ENCODE peak calls at places on chromosomes 3 and 15, in five cellular contexts. One of them, this sample, is unnamed. For H3K4me1, the result is how much of the 10 kb centered on the place peaks cover.

GRCh38 chr3:23019596-23020300 is 183.4 kb upstream of the UBE2E2 start:
- DNase-seq in CD4-positive, CD25-positive, alpha-beta regulatory T cell: no peak
- DNase-seq in heart left ventricle: no peak
- DNase-seq in Panc1: no peak
- DNase-seq in endodermal cell: no peak
- DNase-seq in this sample: no peak

GRCh38 chr15:40597024-40597423 is 3.0 kb downstream of the KNL1 start:
- DNase-seq in endodermal cell: no peak
- DNase-seq in CD4-positive, CD25-positive, alpha-beta regulatory T cell: no peak
- DNase-seq in heart left ventricle: no peak
- DNase-seq in Panc1: no peak
- DNase-seq in this sample: no peak

GRCh38 chr3:195259146-195259563 is 11.8 kb downstream of the XXYLT1 start:
- DNase-seq in heart left ventricle: no peak
- DNase-seq in Panc1: no peak
- DNase-seq in CD4-positive, CD25-positive, alpha-beta regulatory T cell: peak
- DNase-seq in endodermal cell: peak
- DNase-seq in this sample: no peak

GRCh38 chr3:106425021-106425420 is 556.2 kb upstream of the CBLB start:
- DNase-seq in Panc1: no peak
- DNase-seq in endodermal cell: no peak
- DNase-seq in CD4-positive, CD25-positive, alpha-beta regulatory T cell: no peak
- DNase-seq in heart left ventricle: no peak
- DNase-seq in this sample: no peak

GRCh38 chr3:172478116-172478515 is 29.9 kb upstream of the GHSR start:
- DNase-seq in Panc1: no peak
- DNase-seq in endodermal cell: no peak
- DNase-seq in CD4-positive, CD25-positive, alpha-beta regulatory T cell: peak
- DNase-seq in heart left ventricle: no peak
- DNase-seq in this sample: no peak

GRCh38 chr3:152071315-152071714 is 197.4 kb upstream of the MBNL1 start:
- DNase-seq in CD4-positive, CD25-positive, alpha-beta regulatory T cell: no peak
- DNase-seq in endodermal cell: no peak
- DNase-seq in Panc1: no peak
- DNase-seq in heart left ventricle: no peak
- DNase-seq in this sample: no peak

GRCh38 chr3:180836766-180837165 is 75.7 kb upstream of the FXR1 start:
- DNase-seq in CD4-positive, CD25-positive, alpha-beta regulatory T cell: no peak
- DNase-seq in heart left ventricle: no peak
- DNase-seq in endodermal cell: no peak
- DNase-seq in Panc1: no peak
- DNase-seq in this sample: no peak

GRCh38 chr3:186693843-186694242 is 23.3 kb upstream of the KNG1 start:
- DNase-seq in endodermal cell: no peak
- DNase-seq in CD4-positive, CD25-positive, alpha-beta regulatory T cell: no peak
- DNase-seq in heart left ventricle: no peak
- DNase-seq in Panc1: no peak
- DNase-seq in this sample: no peak

GRCh38 chr15:57635300-57635944 is 43.7 kb downstream of the MYZAP start:
- DNase-seq in endodermal cell: no peak
- DNase-seq in heart left ventricle: no peak
- DNase-seq in CD4-positive, CD25-positive, alpha-beta regulatory T cell: no peak
- DNase-seq in Panc1: no peak
- DNase-seq in this sample: no peak

GRCh38 chr3:197942956-197943556 is 6.9 kb upstream of the RPL35A start:
- DNase-seq in heart left ventricle: no peak
- DNase-seq in Panc1: no peak
- DNase-seq in endodermal cell: peak
- DNase-seq in CD4-positive, CD25-positive, alpha-beta regulatory T cell: peak
- DNase-seq in this sample: no peak

GRCh38 chr3:138786788-138787276 is 47.9 kb downstream of the PIK3CB start:
- DNase-seq in heart left ventricle: no peak
- DNase-seq in endodermal cell: no peak
- DNase-seq in Panc1: no peak
- DNase-seq in CD4-positive, CD25-positive, alpha-beta regulatory T cell: no peak
- DNase-seq in this sample: no peak

GRCh38 chr3:101387351-101387750 is 67.0 kb upstream of the IMPG2 start:
- DNase-seq in endodermal cell: no peak
- DNase-seq in Panc1: no peak
- DNase-seq in heart left ventricle: no peak
- DNase-seq in CD4-positive, CD25-positive, alpha-beta regulatory T cell: no peak
- DNase-seq in this sample: no peak

GRCh38 chr15:26011916-26012315 is 148.8 kb upstream of the ATP10A start:
- DNase-seq in heart left ventricle: no peak
- DNase-seq in Panc1: no peak
- DNase-seq in endodermal cell: no peak
- DNase-seq in CD4-positive, CD25-positive, alpha-beta regulatory T cell: no peak
- DNase-seq in this sample: no peak

GRCh38 chr3:197186887-197187588 is 111.4 kb downstream of the DLG1 start:
- DNase-seq in CD4-positive, CD25-positive, alpha-beta regulatory T cell: peak
- DNase-seq in heart left ventricle: no peak
- DNase-seq in endodermal cell: no peak
- DNase-seq in Panc1: peak
- DNase-seq in this sample: no peak

GRCh38 chr15:52100807-52101206 is 11.8 kb downstream of the BCL2L10 start:
- DNase-seq in Panc1: peak
- DNase-seq in endodermal cell: no peak
- DNase-seq in CD4-positive, CD25-positive, alpha-beta regulatory T cell: no peak
- DNase-seq in heart left ventricle: peak
- DNase-seq in this sample: peak

DNA sequence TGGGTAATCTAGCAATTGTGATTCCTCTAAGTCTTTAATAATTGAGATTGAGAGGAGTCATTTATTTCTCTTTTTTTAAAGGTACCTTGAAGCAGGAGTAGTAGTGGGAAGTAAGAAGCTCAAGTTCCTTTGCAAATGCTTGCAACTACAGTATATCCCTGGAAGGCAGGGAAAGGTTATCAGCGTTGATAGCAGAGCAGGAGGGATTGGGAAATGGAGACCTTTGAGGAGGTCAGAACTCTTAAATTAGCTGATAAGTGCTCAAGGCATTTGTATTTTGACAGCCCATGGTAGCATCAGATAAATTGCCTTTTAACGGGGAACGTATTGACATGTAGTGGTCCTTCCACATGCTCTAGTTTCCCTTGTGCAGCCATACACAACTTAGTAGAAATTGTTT is 47.7 kb downstream of the MEF2A start:
- DNase-seq in Panc1: no peak
- DNase-seq in heart left ventricle: no peak
- DNase-seq in CD4-positive, CD25-positive, alpha-beta regulatory T cell: no peak
- DNase-seq in endodermal cell: no peak
- DNase-seq in this sample: no peak
- H3K4me1 ChIP-seq in Panc1: under half
- H3K4me1 ChIP-seq in heart left ventricle: half or more
- H3K4me1 ChIP-seq in CD4-positive, CD25-positive, alpha-beta regulatory T cell: under half
- H3K4me1 ChIP-seq in endodermal cell: under half
- H3K4me1 ChIP-seq in this sample: under half

GRCh38 chr15:66725468-66725785 is 23.4 kb downstream of the SMAD6 start:
- DNase-seq in endodermal cell: no peak
- DNase-seq in CD4-positive, CD25-positive, alpha-beta regulatory T cell: no peak
- DNase-seq in Panc1: no peak
- DNase-seq in heart left ventricle: no peak
- DNase-seq in this sample: peak

GRCh38 chr15:66730168-66731014 is 28.4 kb downstream of the SMAD6 start:
- DNase-seq in endodermal cell: no peak
- DNase-seq in Panc1: no peak
- DNase-seq in heart left ventricle: no peak
- DNase-seq in CD4-positive, CD25-positive, alpha-beta regulatory T cell: peak
- DNase-seq in this sample: no peak

GRCh38 chr15:66733976-66734375 is 31.9 kb downstream of the SMAD6 start:
- DNase-seq in Panc1: no peak
- DNase-seq in endodermal cell: no peak
- DNase-seq in CD4-positive, CD25-positive, alpha-beta regulatory T cell: no peak
- DNase-seq in heart left ventricle: no peak
- DNase-seq in this sample: peak

GRCh38 chr15:66724732-66725467 is 22.9 kb downstream of the SMAD6 start:
- DNase-seq in Panc1: no peak
- DNase-seq in CD4-positive, CD25-positive, alpha-beta regulatory T cell: no peak
- DNase-seq in heart left ventricle: no peak
- DNase-seq in endodermal cell: no peak
- DNase-seq in this sample: peak

GRCh38 chr15:66729339-66729951 is 27.4 kb downstream of the SMAD6 start:
- DNase-seq in CD4-positive, CD25-positive, alpha-beta regulatory T cell: no peak
- DNase-seq in endodermal cell: no peak
- DNase-seq in Panc1: no peak
- DNase-seq in heart left ventricle: no peak
- DNase-seq in this sample: peak
- H3K4me1 ChIP-seq in CD4-positive, CD25-positive, alpha-beta regulatory T cell: under half
- H3K4me1 ChIP-seq in endodermal cell: under half
- H3K4me1 ChIP-seq in Panc1: half or more
- H3K4me1 ChIP-seq in heart left ventricle: under half
- H3K4me1 ChIP-seq in this sample: under half

GRCh38 chr15:30984542-30984941 is 6.9 kb downstream of the MTMR10 start:
- DNase-seq in endodermal cell: no peak
- DNase-seq in heart left ventricle: no peak
- DNase-seq in Panc1: no peak
- DNase-seq in CD4-positive, CD25-positive, alpha-beta regulatory T cell: no peak
- DNase-seq in this sample: no peak
- H3K4me1 ChIP-seq in endodermal cell: under half
- H3K4me1 ChIP-seq in heart left ventricle: half or more
- H3K4me1 ChIP-seq in Panc1: under half
- H3K4me1 ChIP-seq in CD4-positive, CD25-positive, alpha-beta regulatory T cell: under half
- H3K4me1 ChIP-seq in this sample: under half

GRCh38 chr3:187919990-187920389 is 174.7 kb upstream of the BCL6 start:
- DNase-seq in Panc1: no peak
- DNase-seq in heart left ventricle: no peak
- DNase-seq in CD4-positive, CD25-positive, alpha-beta regulatory T cell: no peak
- DNase-seq in endodermal cell: no peak
- DNase-seq in this sample: no peak
- H3K4me1 ChIP-seq in Panc1: under half
- H3K4me1 ChIP-seq in heart left ventricle: under half
- H3K4me1 ChIP-seq in CD4-positive, CD25-positive, alpha-beta regulatory T cell: under half
- H3K4me1 ChIP-seq in endodermal cell: under half
- H3K4me1 ChIP-seq in this sample: under half

DNA sequence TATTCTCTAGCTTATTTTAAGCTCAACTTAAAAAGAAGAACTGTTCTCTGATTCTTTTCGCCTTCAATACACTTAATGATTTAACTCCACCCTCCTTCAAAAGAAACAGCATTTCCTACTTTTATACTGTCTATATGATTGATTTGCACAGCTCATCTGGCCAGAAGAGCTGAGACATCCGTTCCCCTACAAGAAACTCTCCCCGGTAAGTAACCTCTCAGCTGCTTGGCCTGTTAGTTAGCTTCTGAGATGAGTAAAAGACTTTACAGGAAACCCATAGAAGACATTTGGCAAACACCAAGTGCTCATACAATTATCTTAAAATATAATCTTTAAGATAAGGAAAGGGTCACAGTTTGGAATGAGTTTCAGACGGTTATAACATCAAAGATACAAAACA is at the start of gene CCR5:
- DNase-seq in endodermal cell: no peak
- DNase-seq in Panc1: no peak
- DNase-seq in CD4-positive, CD25-positive, alpha-beta regulatory T cell: peak
- DNase-seq in heart left ventricle: no peak
- DNase-seq in this sample: no peak
- H3K4me1 ChIP-seq in endodermal cell: under half
- H3K4me1 ChIP-seq in Panc1: under half
- H3K4me1 ChIP-seq in CD4-positive, CD25-positive, alpha-beta regulatory T cell: half or more
- H3K4me1 ChIP-seq in heart left ventricle: under half
- H3K4me1 ChIP-seq in this sample: under half

GRCh38 chr3:35670408-35670807 is 31.1 kb downstream of the ARPP21 start:
- DNase-seq in heart left ventricle: no peak
- DNase-seq in endodermal cell: no peak
- DNase-seq in Panc1: no peak
- DNase-seq in CD4-positive, CD25-positive, alpha-beta regulatory T cell: no peak
- DNase-seq in this sample: no peak
- H3K4me1 ChIP-seq in heart left ventricle: under half
- H3K4me1 ChIP-seq in endodermal cell: under half
- H3K4me1 ChIP-seq in Panc1: under half
- H3K4me1 ChIP-seq in CD4-positive, CD25-positive, alpha-beta regulatory T cell: under half
- H3K4me1 ChIP-seq in this sample: under half

GRCh38 chr15:37107754-37108724 is 7.7 kb upstream of the MEIS2 start:
- DNase-seq in heart left ventricle: no peak
- DNase-seq in endodermal cell: no peak
- DNase-seq in Panc1: no peak
- DNase-seq in CD4-positive, CD25-positive, alpha-beta regulatory T cell: no peak
- DNase-seq in this sample: no peak
- H3K4me1 ChIP-seq in heart left ventricle: under half
- H3K4me1 ChIP-seq in endodermal cell: under half
- H3K4me1 ChIP-seq in Panc1: under half
- H3K4me1 ChIP-seq in CD4-positive, CD25-positive, alpha-beta regulatory T cell: under half
- H3K4me1 ChIP-seq in this sample: under half

DNA sequence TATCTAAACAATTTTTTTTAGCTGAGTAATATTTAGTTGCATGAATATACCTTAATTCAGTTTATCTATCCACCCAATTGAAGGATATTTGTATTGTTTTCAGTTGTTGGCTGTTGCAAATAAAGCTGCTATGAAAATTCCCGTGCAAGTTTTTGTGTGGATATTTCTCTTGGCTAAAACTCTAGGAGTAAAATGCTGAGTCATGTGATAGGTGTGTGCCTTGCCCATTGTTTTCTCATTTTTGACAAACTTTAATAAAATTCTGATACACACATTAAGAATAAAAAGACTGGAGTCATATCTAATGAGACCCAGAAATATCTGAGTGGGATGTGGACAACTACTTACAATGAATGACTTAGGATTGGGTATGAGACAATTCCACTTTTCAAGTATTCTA is 78.6 kb downstream of the MDFIC2 start:
- DNase-seq in Panc1: no peak
- DNase-seq in endodermal cell: no peak
- DNase-seq in CD4-positive, CD25-positive, alpha-beta regulatory T cell: no peak
- DNase-seq in heart left ventricle: no peak
- DNase-seq in this sample: no peak
- H3K4me1 ChIP-seq in Panc1: under half
- H3K4me1 ChIP-seq in endodermal cell: under half
- H3K4me1 ChIP-seq in CD4-positive, CD25-positive, alpha-beta regulatory T cell: under half
- H3K4me1 ChIP-seq in heart left ventricle: under half
- H3K4me1 ChIP-seq in this sample: under half

GRCh38 chr3:29286841-29287240 is 6.0 kb downstream of the RBMS3 start:
- DNase-seq in CD4-positive, CD25-positive, alpha-beta regulatory T cell: no peak
- DNase-seq in heart left ventricle: no peak
- DNase-seq in endodermal cell: no peak
- DNase-seq in Panc1: no peak
- DNase-seq in this sample: no peak
- H3K4me1 ChIP-seq in CD4-positive, CD25-positive, alpha-beta regulatory T cell: under half
- H3K4me1 ChIP-seq in heart left ventricle: half or more
- H3K4me1 ChIP-seq in endodermal cell: under half
- H3K4me1 ChIP-seq in Panc1: under half
- H3K4me1 ChIP-seq in this sample: under half

DNA sequence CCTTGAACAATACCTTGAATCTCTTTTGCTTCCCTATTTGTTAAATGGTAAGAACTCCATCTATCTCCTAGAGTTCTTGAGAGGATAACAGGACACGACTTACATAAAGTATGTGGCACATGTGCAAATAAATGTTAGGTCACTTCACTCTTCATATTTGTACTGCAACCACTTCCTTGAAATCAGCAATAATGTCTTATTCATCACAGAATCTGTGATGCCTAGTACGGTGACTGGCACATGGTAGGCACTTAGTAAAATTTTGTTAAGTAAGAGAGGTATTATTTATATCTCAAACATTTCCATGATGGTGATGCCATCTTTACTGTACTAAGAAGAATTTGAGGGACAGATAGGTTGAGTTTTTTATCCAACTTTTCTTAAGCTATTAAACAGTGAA is 14.3 kb downstream of the CD47 start:
- DNase-seq in heart left ventricle: no peak
- DNase-seq in CD4-positive, CD25-positive, alpha-beta regulatory T cell: no peak
- DNase-seq in endodermal cell: no peak
- DNase-seq in Panc1: no peak
- DNase-seq in this sample: no peak
- H3K4me1 ChIP-seq in heart left ventricle: under half
- H3K4me1 ChIP-seq in CD4-positive, CD25-positive, alpha-beta regulatory T cell: half or more
- H3K4me1 ChIP-seq in endodermal cell: under half
- H3K4me1 ChIP-seq in Panc1: under half
- H3K4me1 ChIP-seq in this sample: under half